ENCODE peak calls at places on chromosomes 1 and 21, in seven cellular contexts. U is stomach, H is ovary, G is spleen, E is breast epithelium, S is heart left ventricle, W is IMR-90. Z is an unnamed sample.

GRCh38 chr1:162878000-162878596 is 17.1 kb upstream of the CCDC190 start:
- DNase-seq in U (peak), S (peak), G (no peak), W (peak), H (peak), E (peak), Z (peak)

GRCh38 chr1:201022824-201023516 is 544 bp downstream of the KIF21B start:
- DNase-seq in W (no peak), H (no peak), U (no peak), G (peak), E (no peak), S (no peak), Z (no peak)

GRCh38 chr21:35573472-35574389 is 486.6 kb downstream of the SETD4 start:
- DNase-seq in G (no peak), U (no peak), W (peak), H (no peak), E (no peak), S (no peak), Z (no peak)

GRCh38 chr1:228372183-228373003 is 34.2 kb downstream of the TRIM11 start:
- DNase-seq in W (no peak), U (no peak), S (peak), G (peak), E (no peak), H (peak), Z (no peak)

GRCh38 chr1:89047734-89048133 is 17.3 kb downstream of the GBP1 start:
- DNase-seq in W (peak), S (no peak), U (no peak), E (no peak), H (no peak), G (no peak), Z (no peak)

GRCh38 chr21:34733866-34734265 is 65.1 kb downstream of the CLIC6 start:
- DNase-seq in W (no peak), G (no peak), E (no peak), H (no peak), S (no peak), U (no peak), Z (no peak)

GRCh38 chr1:206772228-206773002 is at the start of gene IL10:
- DNase-seq in H (no peak), G (no peak), W (no peak), E (no peak), S (peak), U (no peak), Z (peak)

GRCh38 chr1:186175588-186175987 is 199.5 kb downstream of the TPR start:
- DNase-seq in E (peak), W (no peak), S (no peak), H (no peak), U (no peak), G (no peak), Z (no peak)

GRCh38 chr1:228312091-228312764 is 94.4 kb downstream of the TRIM11 start:
- DNase-seq in U (no peak), H (no peak), S (peak), W (no peak), E (no peak), G (no peak), Z (peak)

GRCh38 chr1:232922475-232922874 is 27.9 kb upstream of the NTPCR start:
- DNase-seq in E (no peak), G (no peak), W (peak), U (no peak), S (no peak), H (no peak), Z (no peak)

GRCh38 chr1:178548108-178548507 is 35.2 kb downstream of the TEX35 start:
- DNase-seq in G (no peak), E (no peak), U (no peak), S (no peak), H (no peak), W (no peak), Z (no peak)

GRCh38 chr1:1162597-1163537 is 10.8 kb upstream of the TTLL10 start:
- DNase-seq in W (no peak), E (peak), H (no peak), U (peak), S (no peak), G (no peak), Z (no peak)

GRCh38 chr1:65165269-65166002 is 17.4 kb downstream of the AK4 start:
- DNase-seq in E (no peak), U (no peak), G (no peak), W (no peak), S (no peak), H (no peak), Z (peak)

GRCh38 chr1:180542113-180542512 is 16.7 kb upstream of the OVAAL start:
- DNase-seq in U (no peak), W (no peak), E (peak), H (no peak), G (no peak), S (no peak), Z (no peak)

GRCh38 chr1:170175032-170175431 is 29.3 kb downstream of the NTMT2 start:
- DNase-seq in W (peak), H (no peak), S (no peak), U (no peak), G (no peak), E (no peak), Z (no peak)

GRCh38 chr1:30336550-30337426 is 386.6 kb downstream of the MATN1 start:
- DNase-seq in G (no peak), U (no peak), W (no peak), S (peak), E (no peak), H (no peak), Z (no peak)

GRCh38 chr1:180278791-180279432 is 48.8 kb downstream of the LHX4 start:
- DNase-seq in E (no peak), W (peak), S (no peak), H (no peak), G (no peak), U (no peak), Z (no peak)

GRCh38 chr1:23953020-23953419 is 6.6 kb upstream of the PNRC2 start:
- DNase-seq in E (no peak), G (no peak), U (no peak), H (no peak), S (no peak), W (no peak), Z (no peak)

GRCh38 chr1:53895421-53895820 is 1.4 kb downstream of the DIO1 start:
- DNase-seq in H (no peak), S (no peak), W (no peak), G (no peak), U (no peak), E (peak), Z (no peak)

GRCh38 chr1:81706650-81707435 is 93.9 kb upstream of the ADGRL2 start:
- DNase-seq in U (no peak), G (no peak), S (no peak), E (no peak), H (no peak), W (peak), Z (no peak)

GRCh38 chr1:185439727-185440415 is 122.8 kb upstream of the IVNS1ABP start:
- DNase-seq in H (no peak), W (peak), U (no peak), E (no peak), S (no peak), G (no peak), Z (peak)

GRCh38 chr1:245840971-245841370 is 666.1 kb downstream of the SMYD3 start:
- DNase-seq in H (no peak), W (no peak), G (no peak), E (no peak), S (no peak), U (no peak), Z (no peak)

GRCh38 chr1:59707216-59707615 is 107.5 kb upstream of the HOOK1 start:
- DNase-seq in G (no peak), U (no peak), H (peak), W (peak), E (no peak), S (peak), Z (no peak)

GRCh38 chr1:183932412-183932811 is 105.1 kb downstream of the COLGALT2 start:
- DNase-seq in S (peak), G (no peak), U (peak), E (no peak), W (peak), H (peak), Z (peak)

GRCh38 chr1:10032287-10032589 is 520 bp upstream of the UBE4B start:
- DNase-seq in S (no peak), U (no peak), H (no peak), E (no peak), W (no peak), G (no peak), Z (no peak)
- TF ChIP-seq POLR2A in S (no peak), U (no peak), H (no peak), E (no peak), W (no peak), G (no peak), Z (no peak)

DNA sequence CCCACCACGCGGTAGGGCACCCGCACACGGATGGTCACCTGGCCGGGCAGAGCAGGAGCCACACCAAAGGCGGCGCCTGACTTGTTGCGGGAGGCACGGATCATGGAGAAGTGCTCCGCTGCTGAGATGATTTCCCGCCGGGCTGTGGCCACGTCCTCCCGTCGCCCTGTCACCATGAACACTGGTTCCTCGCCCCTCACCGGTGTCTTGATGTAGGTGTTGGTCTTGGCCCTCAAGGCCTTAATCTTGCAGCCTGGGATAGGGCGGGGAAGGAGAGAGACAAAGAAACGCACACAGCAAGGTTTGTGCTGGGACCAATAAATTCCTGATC is 4.9 kb downstream of the MEX3A start:
- DNase-seq in G (no peak), S (no peak), U (no peak), E (no peak), W (no peak), H (no peak), Z (no peak)
- H3K4me3 ChIP-seq in G (no peak), S (peak), U (peak), E (no peak), W (no peak), H (no peak), Z (no peak)

GRCh38 chr1:56147020-56147419 is 432.3 kb downstream of the PLPP3 start:
- DNase-seq in G (no peak), S (no peak), H (no peak), W (no peak), U (no peak), E (no peak), Z (no peak)
- TF ChIP-seq POLR2A in G (no peak), S (no peak), H (no peak), W (no peak), U (no peak), E (no peak), Z (no peak)

GRCh38 chr1:223772771-223773160 is 60.4 kb downstream of the CAPN2 start:
- DNase-seq in G (no peak), W (no peak), S (no peak), U (no peak), H (no peak), E (no peak), Z (no peak)

GRCh38 chr1:223770621-223771315 is 58.4 kb downstream of the CAPN2 start:
- DNase-seq in G (no peak), H (no peak), W (no peak), E (peak), S (no peak), U (no peak), Z (no peak)

GRCh38 chr1:223774133-223774811 is 61.9 kb downstream of the CAPN2 start:
- DNase-seq in G (no peak), W (no peak), H (no peak), E (no peak), S (no peak), U (no peak), Z (no peak)

GRCh38 chr1:223771814-223772770 is 59.8 kb downstream of the CAPN2 start:
- DNase-seq in S (peak), U (no peak), E (peak), G (no peak), W (peak), H (peak), Z (no peak)

DNA sequence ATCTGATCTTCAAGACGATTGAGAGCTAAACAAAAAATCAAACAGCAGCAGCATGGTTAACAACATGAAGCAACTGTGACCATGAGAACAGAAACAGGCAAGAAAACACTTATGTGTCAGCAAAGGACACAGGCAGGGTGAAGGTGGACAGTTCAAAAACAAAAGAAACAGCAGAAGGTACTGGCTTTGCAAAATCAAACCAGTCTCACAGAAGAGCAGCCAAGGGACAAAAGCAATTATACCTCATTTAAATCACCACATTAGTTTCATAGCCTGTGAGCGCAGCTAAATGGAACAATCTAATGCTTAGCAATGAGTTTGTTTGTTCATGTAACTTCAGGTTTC is 59.1 kb downstream of the CAPN2 start:
- DNase-seq in W (no peak), H (no peak), E (no peak), U (no peak), G (no peak), S (no peak), Z (no peak)
- H3K4me3 ChIP-seq in W (no peak), H (no peak), E (no peak), U (no peak), G (no peak), S (no peak), Z (no peak)

GRCh38 chr1:12052997-12053686 is 10.0 kb upstream of the TNFRSF8 start:
- DNase-seq in E (peak), H (peak), S (peak), U (no peak), W (no peak), G (peak), Z (no peak)
- TF ChIP-seq POLR2A in E (no peak), H (no peak), S (no peak), U (no peak), W (no peak), G (no peak), Z (no peak)

Z was measured in lower leg skin.